ENCODE peak calls at places on chromosomes 12 and 14, in seven cellular contexts. T is activated naive CD4-positive, alpha-beta T cell; L is choroid plexus epithelial cell; H is stimulated activated CD8-positive, alpha-beta memory T cell treated with anti-CD3 and anti-CD28 coated beads, Interleukin-15, amount 100 ng/mL, for 24 hours; D is foreskin fibroblast; O is head of caudate nucleus; F is GM04504. Q is an unnamed sample.

GRCh38 chr12:104975621-104976343 is 10.3 kb upstream of the NOPCHAP1 start:
- DNase-seq in T (no peak), L (no peak), H (no peak), D (no peak), O (no peak), F (peak), Q (no peak)

GRCh38 chr14:44108601-44109000 is 398.5 kb downstream of the FSCB start:
- DNase-seq in T (no peak), L (no peak), H (no peak), D (no peak), O (no peak), F (no peak), Q (no peak)

GRCh38 chr12:91138337-91138905 is 27.1 kb upstream of the LUM start:
- DNase-seq in T (no peak), L (peak), H (no peak), D (no peak), O (no peak), F (no peak), Q (peak)

GRCh38 chr12:89424846-89425245 is 72.5 kb upstream of the DUSP6 start:
- DNase-seq in T (no peak), L (no peak), H (no peak), D (no peak), O (no peak), F (no peak), Q (no peak)

GRCh38 chr12:90575995-90576394 is 379.0 kb downstream of the CCER1 start:
- DNase-seq in T (no peak), L (no peak), H (no peak), D (no peak), O (no peak), F (no peak), Q (no peak)

GRCh38 chr12:31832740-31833540 is 104.1 kb upstream of the AMN1 start:
- DNase-seq in T (no peak), L (no peak), H (no peak), D (no peak), O (no peak), F (no peak), Q (no peak)

GRCh38 chr12:117885211-117885610 is 83.6 kb downstream of the KSR2 start:
- DNase-seq in T (no peak), L (no peak), H (no peak), D (no peak), O (no peak), F (no peak), Q (no peak)

GRCh38 chr14:104657114-104657524 is 32.3 kb upstream of the INF2 start:
- DNase-seq in T (no peak), L (no peak), H (no peak), D (no peak), O (peak), F (no peak), Q (no peak)

GRCh38 chr12:32051511-32052299 is 54.9 kb upstream of the BICD1 start:
- DNase-seq in T (no peak), L (peak), H (no peak), D (peak), O (no peak), F (peak), Q (no peak)

GRCh38 chr12:79373896-79374499 is 316.8 kb downstream of the PAWR start:
- DNase-seq in T (no peak), L (peak), H (no peak), D (peak), O (peak), F (no peak), Q (peak)

GRCh38 chr14:79661762-79662161 is 549.5 kb downstream of the DIO2 start:
- DNase-seq in T (no peak), L (peak), H (no peak), D (no peak), O (peak), F (no peak), Q (no peak)

GRCh38 chr12:108839890-108840230 is 17.5 kb downstream of the SSH1 start:
- DNase-seq in T (no peak), L (no peak), H (no peak), D (no peak), O (no peak), F (no peak), Q (no peak)

GRCh38 chr12:105239304-105239703 is 3.3 kb upstream of the APPL2 start:
- DNase-seq in T (no peak), L (no peak), H (no peak), D (no peak), O (no peak), F (no peak), Q (no peak)

Q was measured in GM23338.